ENCODE peak calls at places on chromosomes 1 and 21, in ten cellular contexts. One of them, this sample, is unnamed.

GRCh38 chr1:201320168-201320842 is 37.0 kb downstream of the PKP1 start:
- DNase-seq in heart left ventricle: no peak
- DNase-seq in mesendoderm: no peak
- DNase-seq in neural progenitor cell: no peak
- DNase-seq in coronary artery: no peak
- DNase-seq in ovary: no peak
- DNase-seq in Peyer's patch: no peak
- DNase-seq in body of pancreas: no peak
- DNase-seq in CD8-positive, alpha-beta T cell: no peak
- DNase-seq in ascending aorta: peak
- DNase-seq in this sample: no peak

GRCh38 chr1:218501073-218501612 is 156.0 kb downstream of the TGFB2 start:
- DNase-seq in ovary: no peak
- DNase-seq in ascending aorta: no peak
- DNase-seq in Peyer's patch: no peak
- DNase-seq in body of pancreas: no peak
- DNase-seq in mesendoderm: no peak
- DNase-seq in heart left ventricle: no peak
- DNase-seq in CD8-positive, alpha-beta T cell: no peak
- DNase-seq in neural progenitor cell: no peak
- DNase-seq in coronary artery: no peak
- DNase-seq in this sample: no peak

GRCh38 chr21:25296239-25296638 is 311.0 kb downstream of the MRPL39 start:
- DNase-seq in heart left ventricle: no peak
- DNase-seq in ovary: no peak
- DNase-seq in mesendoderm: no peak
- DNase-seq in CD8-positive, alpha-beta T cell: no peak
- DNase-seq in body of pancreas: peak
- DNase-seq in ascending aorta: no peak
- DNase-seq in neural progenitor cell: no peak
- DNase-seq in coronary artery: no peak
- DNase-seq in Peyer's patch: no peak
- DNase-seq in this sample: no peak

GRCh38 chr1:57058652-57059501 is 93.1 kb upstream of the C8B start:
- DNase-seq in neural progenitor cell: no peak
- DNase-seq in heart left ventricle: no peak
- DNase-seq in coronary artery: no peak
- DNase-seq in ovary: no peak
- DNase-seq in ascending aorta: no peak
- DNase-seq in body of pancreas: no peak
- DNase-seq in Peyer's patch: no peak
- DNase-seq in mesendoderm: no peak
- DNase-seq in CD8-positive, alpha-beta T cell: no peak
- DNase-seq in this sample: no peak

GRCh38 chr1:67880056-67880601 is 46.9 kb upstream of the GNG12 start:
- DNase-seq in ascending aorta: no peak
- DNase-seq in neural progenitor cell: no peak
- DNase-seq in coronary artery: no peak
- DNase-seq in ovary: peak
- DNase-seq in body of pancreas: peak
- DNase-seq in Peyer's patch: no peak
- DNase-seq in heart left ventricle: no peak
- DNase-seq in mesendoderm: no peak
- DNase-seq in CD8-positive, alpha-beta T cell: no peak
- DNase-seq in this sample: peak

GRCh38 chr1:203036135-203036534 is 9.8 kb downstream of the PPFIA4 start:
- DNase-seq in neural progenitor cell: no peak
- DNase-seq in body of pancreas: no peak
- DNase-seq in ascending aorta: no peak
- DNase-seq in ovary: no peak
- DNase-seq in mesendoderm: peak
- DNase-seq in Peyer's patch: no peak
- DNase-seq in CD8-positive, alpha-beta T cell: no peak
- DNase-seq in heart left ventricle: no peak
- DNase-seq in coronary artery: peak
- DNase-seq in this sample: no peak

GRCh38 chr1:186536272-186536905 is 75.5 kb upstream of the PDC start:
- DNase-seq in coronary artery: no peak
- DNase-seq in heart left ventricle: no peak
- DNase-seq in CD8-positive, alpha-beta T cell: no peak
- DNase-seq in mesendoderm: no peak
- DNase-seq in Peyer's patch: no peak
- DNase-seq in ovary: no peak
- DNase-seq in body of pancreas: no peak
- DNase-seq in ascending aorta: no peak
- DNase-seq in neural progenitor cell: no peak
- DNase-seq in this sample: peak

GRCh38 chr1:192739476-192740184 is 69.2 kb upstream of the RGS2 start:
- DNase-seq in CD8-positive, alpha-beta T cell: no peak
- DNase-seq in heart left ventricle: no peak
- DNase-seq in ovary: no peak
- DNase-seq in mesendoderm: no peak
- DNase-seq in ascending aorta: no peak
- DNase-seq in Peyer's patch: no peak
- DNase-seq in body of pancreas: no peak
- DNase-seq in neural progenitor cell: no peak
- DNase-seq in coronary artery: no peak
- DNase-seq in this sample: no peak

GRCh38 chr1:88731475-88731874 is 47.4 kb downstream of the PKN2 start:
- DNase-seq in neural progenitor cell: no peak
- DNase-seq in Peyer's patch: no peak
- DNase-seq in coronary artery: no peak
- DNase-seq in mesendoderm: no peak
- DNase-seq in ascending aorta: no peak
- DNase-seq in heart left ventricle: peak
- DNase-seq in ovary: peak
- DNase-seq in CD8-positive, alpha-beta T cell: no peak
- DNase-seq in body of pancreas: peak
- DNase-seq in this sample: peak

GRCh38 chr21:25107708-25108107 is 499.6 kb downstream of the MRPL39 start:
- DNase-seq in mesendoderm: peak
- DNase-seq in ovary: no peak
- DNase-seq in coronary artery: no peak
- DNase-seq in body of pancreas: no peak
- DNase-seq in ascending aorta: no peak
- DNase-seq in Peyer's patch: no peak
- DNase-seq in CD8-positive, alpha-beta T cell: no peak
- DNase-seq in heart left ventricle: no peak
- DNase-seq in neural progenitor cell: no peak
- DNase-seq in this sample: peak

GRCh38 chr1:233569636-233570035 is 44.3 kb upstream of the KCNK1 start:
- DNase-seq in body of pancreas: no peak
- DNase-seq in heart left ventricle: no peak
- DNase-seq in coronary artery: no peak
- DNase-seq in ovary: no peak
- DNase-seq in neural progenitor cell: no peak
- DNase-seq in ascending aorta: no peak
- DNase-seq in CD8-positive, alpha-beta T cell: no peak
- DNase-seq in Peyer's patch: no peak
- DNase-seq in mesendoderm: no peak
- DNase-seq in this sample: no peak

GRCh38 chr1:28176492-28177470 is at the start of gene PTAFR:
- DNase-seq in neural progenitor cell: no peak
- DNase-seq in ascending aorta: no peak
- DNase-seq in Peyer's patch: peak
- DNase-seq in ovary: no peak
- DNase-seq in CD8-positive, alpha-beta T cell: no peak
- DNase-seq in heart left ventricle: no peak
- DNase-seq in coronary artery: no peak
- DNase-seq in body of pancreas: no peak
- DNase-seq in mesendoderm: no peak
- DNase-seq in this sample: no peak

GRCh38 chr1:9842073-9842711 is 18.4 kb upstream of the CLSTN1 start:
- DNase-seq in mesendoderm: no peak
- DNase-seq in CD8-positive, alpha-beta T cell: no peak
- DNase-seq in Peyer's patch: no peak
- DNase-seq in ascending aorta: no peak
- DNase-seq in heart left ventricle: no peak
- DNase-seq in body of pancreas: no peak
- DNase-seq in ovary: no peak
- DNase-seq in neural progenitor cell: no peak
- DNase-seq in coronary artery: no peak
- DNase-seq in this sample: no peak

GRCh38 chr1:230123280-230124186 is 56.5 kb downstream of the GALNT2 start:
- DNase-seq in ovary: no peak
- DNase-seq in neural progenitor cell: no peak
- DNase-seq in ascending aorta: no peak
- DNase-seq in mesendoderm: no peak
- DNase-seq in heart left ventricle: no peak
- DNase-seq in CD8-positive, alpha-beta T cell: no peak
- DNase-seq in Peyer's patch: peak
- DNase-seq in coronary artery: no peak
- DNase-seq in body of pancreas: no peak
- DNase-seq in this sample: no peak

GRCh38 chr1:114122891-114123621 is 30.6 kb downstream of the SYT6 start:
- DNase-seq in ascending aorta: no peak
- DNase-seq in coronary artery: no peak
- DNase-seq in ovary: no peak
- DNase-seq in heart left ventricle: no peak
- DNase-seq in mesendoderm: peak
- DNase-seq in CD8-positive, alpha-beta T cell: no peak
- DNase-seq in Peyer's patch: no peak
- DNase-seq in body of pancreas: peak
- DNase-seq in neural progenitor cell: peak
- DNase-seq in this sample: peak

GRCh38 chr1:85189120-85189519 is 11.7 kb downstream of the SYDE2 start:
- DNase-seq in coronary artery: no peak
- DNase-seq in ovary: no peak
- DNase-seq in ascending aorta: no peak
- DNase-seq in neural progenitor cell: no peak
- DNase-seq in heart left ventricle: no peak
- DNase-seq in mesendoderm: no peak
- DNase-seq in Peyer's patch: no peak
- DNase-seq in body of pancreas: no peak
- DNase-seq in CD8-positive, alpha-beta T cell: no peak
- DNase-seq in this sample: no peak

DNA sequence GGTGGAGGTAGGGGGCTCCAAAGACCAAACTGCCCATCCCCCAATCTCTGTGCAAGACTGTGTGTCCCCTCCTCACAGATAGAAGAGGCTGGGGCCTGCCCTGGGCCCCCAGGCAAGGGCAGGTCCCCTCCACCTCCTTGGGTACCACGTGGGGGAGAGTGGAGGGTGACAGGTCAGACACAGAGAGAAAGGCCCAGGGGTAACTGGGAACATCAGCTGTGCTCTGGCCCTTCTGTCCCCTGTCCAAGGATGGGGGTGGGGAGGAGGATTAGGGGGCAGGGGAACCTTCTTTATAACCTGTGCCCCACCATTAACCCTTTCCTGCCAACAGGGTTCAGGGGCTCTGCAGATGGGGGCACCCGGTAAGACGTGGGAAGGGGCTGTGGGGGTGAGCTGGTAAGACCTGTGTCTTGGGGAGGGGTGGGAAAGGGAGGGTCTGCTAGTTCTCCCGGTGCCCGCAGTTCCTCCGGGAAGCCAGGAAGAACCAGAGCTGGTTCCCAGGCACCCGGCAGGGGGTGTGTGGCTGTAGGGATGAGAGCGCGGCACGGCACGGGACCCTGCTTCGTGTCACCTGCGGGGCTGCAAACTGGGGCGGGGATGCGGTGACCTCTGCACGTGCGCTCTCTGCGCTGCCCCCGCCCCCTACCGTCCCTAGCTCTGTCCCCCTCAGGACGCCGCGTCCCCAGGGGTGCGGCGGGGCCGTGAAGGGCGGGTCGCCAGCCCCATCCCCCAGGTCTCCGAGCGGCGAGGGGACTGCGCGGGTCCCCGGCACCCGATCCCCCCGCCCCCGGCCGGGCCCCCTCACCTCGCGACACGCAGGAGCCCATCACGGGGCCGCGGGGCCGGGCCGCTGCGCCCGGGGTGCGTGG is 601 bp downstream of the FAM131C start:
- DNase-seq in ascending aorta: no peak
- DNase-seq in Peyer's patch: no peak
- DNase-seq in CD8-positive, alpha-beta T cell: no peak
- DNase-seq in neural progenitor cell: peak
- DNase-seq in ovary: no peak
- DNase-seq in mesendoderm: no peak
- DNase-seq in heart left ventricle: no peak
- DNase-seq in coronary artery: no peak
- DNase-seq in body of pancreas: peak
- DNase-seq in this sample: no peak
- H3K4me3 ChIP-seq in ascending aorta: peak
- H3K4me3 ChIP-seq in Peyer's patch: peak
- H3K4me3 ChIP-seq in CD8-positive, alpha-beta T cell: no peak
- H3K4me3 ChIP-seq in neural progenitor cell: peak
- H3K4me3 ChIP-seq in ovary: peak
- H3K4me3 ChIP-seq in mesendoderm: no peak
- H3K4me3 ChIP-seq in heart left ventricle: peak
- H3K4me3 ChIP-seq in coronary artery: peak
- H3K4me3 ChIP-seq in body of pancreas: no peak
- H3K4me3 ChIP-seq in this sample: peak

GRCh38 chr21:33070921-33071877 is 1.3 kb downstream of the OLIG1 start:
- DNase-seq in CD8-positive, alpha-beta T cell: no peak
- DNase-seq in mesendoderm: peak
- DNase-seq in neural progenitor cell: peak
- DNase-seq in heart left ventricle: no peak
- DNase-seq in body of pancreas: no peak
- DNase-seq in ascending aorta: no peak
- DNase-seq in coronary artery: no peak
- DNase-seq in ovary: no peak
- DNase-seq in Peyer's patch: no peak
- DNase-seq in this sample: no peak
- H3K27ac ChIP-seq in CD8-positive, alpha-beta T cell: no peak
- H3K27ac ChIP-seq in mesendoderm: no peak
- H3K27ac ChIP-seq in neural progenitor cell: no peak
- H3K27ac ChIP-seq in heart left ventricle: no peak
- H3K27ac ChIP-seq in body of pancreas: no peak
- H3K27ac ChIP-seq in ascending aorta: no peak
- H3K27ac ChIP-seq in coronary artery: no peak
- H3K27ac ChIP-seq in ovary: no peak
- H3K27ac ChIP-seq in Peyer's patch: no peak
- H3K27ac ChIP-seq in this sample: no peak

GRCh38 chr1:12185556-12186276 is 18.9 kb downstream of the TNFRSF1B start:
- DNase-seq in Peyer's patch: no peak
- DNase-seq in coronary artery: no peak
- DNase-seq in ascending aorta: no peak
- DNase-seq in CD8-positive, alpha-beta T cell: no peak
- DNase-seq in body of pancreas: no peak
- DNase-seq in heart left ventricle: no peak
- DNase-seq in neural progenitor cell: no peak
- DNase-seq in ovary: no peak
- DNase-seq in mesendoderm: no peak
- DNase-seq in this sample: no peak
- H3K4me3 ChIP-seq in Peyer's patch: no peak
- H3K4me3 ChIP-seq in coronary artery: peak
- H3K4me3 ChIP-seq in ascending aorta: no peak
- H3K4me3 ChIP-seq in CD8-positive, alpha-beta T cell: no peak
- H3K4me3 ChIP-seq in body of pancreas: no peak
- H3K4me3 ChIP-seq in heart left ventricle: no peak
- H3K4me3 ChIP-seq in neural progenitor cell: no peak
- H3K4me3 ChIP-seq in ovary: no peak
- H3K4me3 ChIP-seq in mesendoderm: no peak
- H3K4me3 ChIP-seq in this sample: no peak

DNA sequence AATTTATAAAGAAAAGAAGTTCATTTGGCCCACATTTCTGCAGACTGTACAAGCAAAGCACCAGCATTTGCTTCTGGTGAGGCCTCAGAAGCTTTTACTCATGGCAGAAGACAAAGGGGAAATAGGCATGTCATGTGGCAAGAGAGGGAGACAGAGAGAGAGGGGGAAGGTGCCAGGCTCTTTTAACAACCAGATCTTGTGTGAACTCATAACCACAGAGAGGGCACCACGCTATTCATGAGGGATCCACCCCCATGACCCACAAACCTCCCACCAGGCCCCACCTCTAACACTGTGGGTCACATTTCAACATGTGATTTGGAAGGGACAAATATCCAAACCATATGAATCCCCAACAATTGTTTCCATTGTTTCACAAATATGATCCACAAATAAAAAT is 467.9 kb downstream of the SIPA1L2 start:
- DNase-seq in coronary artery: no peak
- DNase-seq in neural progenitor cell: no peak
- DNase-seq in ascending aorta: no peak
- DNase-seq in ovary: no peak
- DNase-seq in Peyer's patch: no peak
- DNase-seq in heart left ventricle: no peak
- DNase-seq in mesendoderm: no peak
- DNase-seq in body of pancreas: no peak
- DNase-seq in CD8-positive, alpha-beta T cell: no peak
- DNase-seq in this sample: no peak
- H3K27ac ChIP-seq in coronary artery: no peak
- H3K27ac ChIP-seq in neural progenitor cell: no peak
- H3K27ac ChIP-seq in ascending aorta: no peak
- H3K27ac ChIP-seq in ovary: no peak
- H3K27ac ChIP-seq in Peyer's patch: no peak
- H3K27ac ChIP-seq in heart left ventricle: no peak
- H3K27ac ChIP-seq in mesendoderm: no peak
- H3K27ac ChIP-seq in body of pancreas: no peak
- H3K27ac ChIP-seq in CD8-positive, alpha-beta T cell: no peak
- H3K27ac ChIP-seq in this sample: no peak